ENCODE peak calls at places on chromosomes 7 and 10, in four cellular contexts. Y is mesendoderm; J is CD8-positive, alpha-beta memory T cell; L is central memory CD4-positive, alpha-beta T cell. A is an unnamed sample.

GRCh38 chr7:140983802-140984201 is 30.9 kb downstream of the MRPS33 start:
- DNase-seq in Y (peak; percentile 24), J (no peak), L (no peak), A (no peak)

GRCh38 chr7:3942778-3943177 is 641.7 kb downstream of the SDK1 start:
- DNase-seq in Y (peak; percentile 5), J (no peak), L (no peak), A (no peak)

GRCh38 chr7:116547347-116547746 is 22.5 kb downstream of the CAV1 start:
- DNase-seq in Y (no peak), J (no peak), L (no peak), A (no peak)

GRCh38 chr7:140345426-140345825 is 52.9 kb downstream of the SLC37A3 start:
- DNase-seq in Y (no peak), J (no peak), L (no peak), A (no peak)

GRCh38 chr10:10817609-10818008 is 200.1 kb upstream of the CELF2 start:
- DNase-seq in Y (no peak), J (no peak), L (no peak), A (no peak)

GRCh38 chr10:132036153-132036886 is 29.4 kb upstream of the JAKMIP3 start:
- DNase-seq in Y (peak; percentile 35), J (no peak), L (no peak), A (no peak)

GRCh38 chr7:121755286-121755685 is 117.7 kb upstream of the PTPRZ1 start:
- DNase-seq in Y (no peak), J (no peak), L (no peak), A (no peak)

GRCh38 chr7:157807510-157807909 is 470.7 kb downstream of the DNAJB6 start:
- DNase-seq in Y (peak; percentile 86), J (no peak), L (no peak), A (no peak)

GRCh38 chr7:85172530-85172941 is 14.3 kb downstream of the SEMA3D start:
- DNase-seq in Y (no peak), J (no peak), L (no peak), A (no peak)

GRCh38 chr7:31569528-31569927 is 55.6 kb downstream of the ITPRID1 start:
- DNase-seq in Y (no peak), J (no peak), L (no peak), A (no peak)

GRCh38 chr7:80900583-80901576 is 18.0 kb downstream of the SEMA3C start:
- DNase-seq in Y (no peak), J (no peak), L (no peak), A (no peak)

GRCh38 chr7:151742713-151743480 is 134.0 kb downstream of the PRKAG2 start:
- DNase-seq in Y (peak; percentile 89), J (no peak), L (no peak), A (no peak)

GRCh38 chr7:23044581-23044980 is 30.7 kb upstream of the HYCC1 start:
- DNase-seq in Y (no peak), J (no peak), L (no peak), A (no peak)

GRCh38 chr7:100154651-100155491 is 3.7 kb downstream of the TRAPPC14 start:
- DNase-seq in Y (peak; percentile 77), J (no peak), L (no peak), A (no peak)

GRCh38 chr7:100602889-100603696 is 930 bp downstream of the PCOLCE start:
- DNase-seq in Y (peak; percentile 90), J (no peak), L (no peak), A (no peak)

GRCh38 chr7:116698930-116699722 is 27.1 kb downstream of the MET start:
- DNase-seq in Y (no peak), J (no peak), L (no peak), A (no peak)

GRCh38 chr7:86968618-86969017 is 90.8 kb downstream of the ELAPOR2 start:
- DNase-seq in Y (no peak), J (no peak), L (no peak), A (no peak)

GRCh38 chr10:97099089-97099488 is 86.7 kb downstream of the SLIT1 start:
- DNase-seq in Y (no peak), J (no peak), L (no peak), A (no peak)

GRCh38 chr10:7111574-7111973 is 299.3 kb downstream of the SFMBT2 start:
- DNase-seq in Y (no peak), J (no peak), L (no peak), A (no peak)

GRCh38 chr10:44278669-44279337 is 106.1 kb downstream of the CXCL12 start:
- DNase-seq in Y (no peak), J (no peak), L (no peak), A (no peak)

GRCh38 chr10:92712016-92712889 is 22.5 kb downstream of the HHEX start:
- DNase-seq in Y (no peak), J (no peak), L (no peak), A (peak; percentile 74)

GRCh38 chr7:20441886-20442505 is 111.3 kb downstream of the ITGB8 start:
- DNase-seq in Y (no peak), J (no peak), L (no peak), A (no peak)

GRCh38 chr10:4083509-4084003 is 298.5 kb upstream of the KLF6 start:
- DNase-seq in Y (peak; percentile 96), J (no peak), L (no peak), A (no peak)

GRCh38 chr10:18918545-18918944 is 130.1 kb upstream of the MALRD1 start:
- DNase-seq in Y (no peak), J (no peak), L (no peak), A (no peak)

GRCh38 chr10:71912431-71912830 is 51.8 kb upstream of the CHST3 start:
- DNase-seq in Y (peak; percentile 37), J (no peak), L (no peak), A (no peak)

GRCh38 chr7:66877577-66878300 is 43.3 kb upstream of the TMEM248 start:
- DNase-seq in Y (no peak), J (no peak), L (no peak), A (no peak)

GRCh38 chr7:23467731-23468720 is 2.3 kb downstream of the IGF2BP3 start:
- DNase-seq in Y (peak; percentile 87), J (peak; percentile 11), L (no peak), A (no peak)

GRCh38 chr10:43574906-43575305 is 490 bp upstream of the ZNF239 start:
- DNase-seq in Y (no peak), J (no peak), L (no peak), A (no peak)

GRCh38 chr7:69893915-69894314 is 295.6 kb downstream of the AUTS2 start:
- DNase-seq in Y (peak; percentile 27), J (no peak), L (no peak), A (peak; percentile 10)

GRCh38 chr10:51699475-51700227 is at the start of gene CSTF2T:
- DNase-seq in Y (peak; percentile 97), J (peak; percentile 92), L (peak; percentile 93), A (peak; percentile 92)

GRCh38 chr7:153036396-153037063 is 277.0 kb downstream of the ACTR3B start:
- DNase-seq in Y (no peak), J (no peak), L (no peak), A (no peak)

GRCh38 chr10:123622381-123622780 is 43.8 kb upstream of the GPR26 start:
- DNase-seq in Y (no peak), J (no peak), L (no peak), A (no peak)

GRCh38 chr7:24705481-24705954 is 51.7 kb downstream of the GSDME start:
- DNase-seq in Y (no peak), J (no peak), L (no peak), A (no peak)

GRCh38 chr7:130345106-130345505 is 490 bp downstream of the CPA5 start:
- DNase-seq in Y (peak; percentile 78), J (no peak), L (no peak), A (no peak)

GRCh38 chr7:116230191-116231005 is 20.1 kb downstream of the TES start:
- DNase-seq in Y (no peak), J (no peak), L (no peak), A (no peak)

A was measured in naive B cell.